ENCODE peak calls at places on chromosomes 13 and 19, in five cellular contexts. One of them, this sample, is unnamed. For H3K4me1, the result is how much of the 10 kb centered on the place peaks cover.

GRCh38 chr19:45506246-45506990 is 861 bp upstream of the VASP start:
- DNase-seq in RWPE2: peak
- DNase-seq in A549: peak
- DNase-seq in tibial artery: peak
- DNase-seq in PC-9: peak
- DNase-seq in this sample: peak

GRCh38 chr19:55283548-55284393 is at the start of gene BRSK1:
- DNase-seq in tibial artery: no peak
- DNase-seq in RWPE2: peak
- DNase-seq in A549: peak
- DNase-seq in PC-9: peak
- DNase-seq in this sample: no peak

GRCh38 chr13:76812206-76812882 is 73.9 kb downstream of the KCTD12 start:
- DNase-seq in PC-9: no peak
- DNase-seq in A549: no peak
- DNase-seq in tibial artery: peak
- DNase-seq in RWPE2: no peak
- DNase-seq in this sample: no peak

GRCh38 chr19:8367327-8368001 is 3.5 kb downstream of the ANGPTL4 start:
- DNase-seq in tibial artery: peak
- DNase-seq in RWPE2: peak
- DNase-seq in PC-9: peak
- DNase-seq in A549: peak
- DNase-seq in this sample: no peak

GRCh38 chr19:21587117-21587461 is 81.7 kb downstream of the ZNF429 start:
- DNase-seq in tibial artery: no peak
- DNase-seq in RWPE2: no peak
- DNase-seq in A549: no peak
- DNase-seq in PC-9: no peak
- DNase-seq in this sample: no peak

GRCh38 chr13:98390086-98390697 is 186.7 kb downstream of the STK24 start:
- DNase-seq in PC-9: no peak
- DNase-seq in A549: no peak
- DNase-seq in RWPE2: no peak
- DNase-seq in tibial artery: no peak
- DNase-seq in this sample: no peak

GRCh38 chr13:33285420-33286124 is at the start of gene STARD13:
- DNase-seq in tibial artery: peak
- DNase-seq in A549: peak
- DNase-seq in RWPE2: peak
- DNase-seq in PC-9: peak
- DNase-seq in this sample: peak

GRCh38 chr13:84263354-84264069 is 381.2 kb upstream of the SLITRK1 start:
- DNase-seq in tibial artery: no peak
- DNase-seq in PC-9: no peak
- DNase-seq in RWPE2: no peak
- DNase-seq in A549: no peak
- DNase-seq in this sample: no peak

GRCh38 chr19:40271706-40272105 is 13.4 kb downstream of the AKT2 start:
- DNase-seq in RWPE2: no peak
- DNase-seq in PC-9: no peak
- DNase-seq in A549: no peak
- DNase-seq in tibial artery: no peak
- DNase-seq in this sample: no peak

GRCh38 chr19:14475251-14476073 is at the start of gene PTGER1:
- DNase-seq in RWPE2: peak
- DNase-seq in PC-9: peak
- DNase-seq in A549: peak
- DNase-seq in tibial artery: no peak
- DNase-seq in this sample: no peak

GRCh38 chr19:14310055-14310454 is 71.2 kb upstream of the ADGRE5 start:
- DNase-seq in RWPE2: no peak
- DNase-seq in A549: no peak
- DNase-seq in PC-9: no peak
- DNase-seq in tibial artery: no peak
- DNase-seq in this sample: no peak

GRCh38 chr19:11578342-11579142 is 1.1 kb upstream of the ACP5 start:
- DNase-seq in PC-9: peak
- DNase-seq in RWPE2: no peak
- DNase-seq in tibial artery: peak
- DNase-seq in A549: no peak
- DNase-seq in this sample: no peak

GRCh38 chr13:112725346-112726017 is 35.6 kb downstream of the ATP11A start:
- DNase-seq in tibial artery: no peak
- DNase-seq in RWPE2: no peak
- DNase-seq in A549: peak
- DNase-seq in PC-9: peak
- DNase-seq in this sample: no peak

GRCh38 chr19:11505032-11505503 is 571 bp downstream of the ZNF653 start:
- DNase-seq in tibial artery: peak
- DNase-seq in PC-9: peak
- DNase-seq in RWPE2: peak
- DNase-seq in A549: peak
- DNase-seq in this sample: peak

GRCh38 chr13:29482504-29482903 is 113.0 kb downstream of the SLC7A1 start:
- DNase-seq in PC-9: no peak
- DNase-seq in tibial artery: no peak
- DNase-seq in A549: no peak
- DNase-seq in RWPE2: no peak
- DNase-seq in this sample: no peak

GRCh38 chr13:25775986-25776385 is 275.8 kb downstream of the SHISA2 start:
- DNase-seq in tibial artery: no peak
- DNase-seq in RWPE2: no peak
- DNase-seq in A549: no peak
- DNase-seq in PC-9: no peak
- DNase-seq in this sample: no peak

GRCh38 chr19:15466851-15467733 is 2.7 kb upstream of the RASAL3 start:
- DNase-seq in A549: peak
- DNase-seq in RWPE2: no peak
- DNase-seq in tibial artery: no peak
- DNase-seq in PC-9: no peak
- DNase-seq in this sample: no peak

GRCh38 chr13:113490496-113491417 is at the start of gene DCUN1D2:
- DNase-seq in RWPE2: peak
- DNase-seq in A549: peak
- DNase-seq in PC-9: peak
- DNase-seq in tibial artery: peak
- DNase-seq in this sample: peak

GRCh38 chr19:17468302-17469091 is 1.8 kb upstream of the SLC27A1 start:
- DNase-seq in A549: no peak
- DNase-seq in PC-9: no peak
- DNase-seq in tibial artery: peak
- DNase-seq in RWPE2: no peak
- DNase-seq in this sample: no peak

GRCh38 chr19:4297901-4298771 is 4.1 kb downstream of the TMIGD2 start:
- DNase-seq in tibial artery: no peak
- DNase-seq in A549: no peak
- DNase-seq in PC-9: no peak
- DNase-seq in RWPE2: no peak
- DNase-seq in this sample: no peak

GRCh38 chr13:19607523-19608078 is 25.9 kb upstream of the MPHOSPH8 start:
- DNase-seq in tibial artery: no peak
- DNase-seq in A549: no peak
- DNase-seq in RWPE2: no peak
- DNase-seq in PC-9: peak
- DNase-seq in this sample: no peak

GRCh38 chr13:30744056-30744684 is 8.8 kb downstream of the ALOX5AP start:
- DNase-seq in A549: peak
- DNase-seq in PC-9: peak
- DNase-seq in tibial artery: no peak
- DNase-seq in RWPE2: no peak
- DNase-seq in this sample: no peak

GRCh38 chr19:42362342-42362741 is 27.8 kb downstream of the CNFN start:
- DNase-seq in PC-9: no peak
- DNase-seq in RWPE2: no peak
- DNase-seq in tibial artery: no peak
- DNase-seq in A549: no peak
- DNase-seq in this sample: no peak

GRCh38 chr13:22936228-22936627 is 244.6 kb upstream of the SGCG start:
- DNase-seq in RWPE2: no peak
- DNase-seq in tibial artery: no peak
- DNase-seq in A549: no peak
- DNase-seq in PC-9: no peak
- DNase-seq in this sample: no peak

GRCh38 chr19:55418185-55418584 is 10.6 kb upstream of the UBE2S start:
- DNase-seq in A549: peak
- DNase-seq in tibial artery: no peak
- DNase-seq in RWPE2: no peak
- DNase-seq in PC-9: peak
- DNase-seq in this sample: no peak

GRCh38 chr13:74193391-74193790 is 59.2 kb upstream of the KLF12 start:
- DNase-seq in tibial artery: no peak
- DNase-seq in RWPE2: no peak
- DNase-seq in PC-9: no peak
- DNase-seq in A549: no peak
- DNase-seq in this sample: no peak

GRCh38 chr19:9353011-9353410 is 9.8 kb upstream of the ZNF177 start:
- DNase-seq in PC-9: no peak
- DNase-seq in RWPE2: no peak
- DNase-seq in tibial artery: no peak
- DNase-seq in A549: no peak
- DNase-seq in this sample: no peak

GRCh38 chr19:46718934-46719551 is 2.1 kb upstream of the PRKD2 start:
- DNase-seq in PC-9: no peak
- DNase-seq in RWPE2: peak
- DNase-seq in tibial artery: no peak
- DNase-seq in A549: no peak
- DNase-seq in this sample: no peak
- H3K4me1 ChIP-seq in PC-9: under half
- H3K4me1 ChIP-seq in RWPE2: under half
- H3K4me1 ChIP-seq in tibial artery: under half
- H3K4me1 ChIP-seq in A549: under half
- H3K4me1 ChIP-seq in this sample: under half

GRCh38 chr13:20801704-20802103 is 27.9 kb upstream of the EEF1AKMT1 start:
- DNase-seq in PC-9: no peak
- DNase-seq in RWPE2: no peak
- DNase-seq in A549: no peak
- DNase-seq in tibial artery: no peak
- DNase-seq in this sample: no peak
- H3K27ac ChIP-seq in PC-9: no peak
- H3K27ac ChIP-seq in RWPE2: no peak
- H3K27ac ChIP-seq in A549: no peak
- H3K27ac ChIP-seq in tibial artery: no peak
- H3K27ac ChIP-seq in this sample: no peak

DNA sequence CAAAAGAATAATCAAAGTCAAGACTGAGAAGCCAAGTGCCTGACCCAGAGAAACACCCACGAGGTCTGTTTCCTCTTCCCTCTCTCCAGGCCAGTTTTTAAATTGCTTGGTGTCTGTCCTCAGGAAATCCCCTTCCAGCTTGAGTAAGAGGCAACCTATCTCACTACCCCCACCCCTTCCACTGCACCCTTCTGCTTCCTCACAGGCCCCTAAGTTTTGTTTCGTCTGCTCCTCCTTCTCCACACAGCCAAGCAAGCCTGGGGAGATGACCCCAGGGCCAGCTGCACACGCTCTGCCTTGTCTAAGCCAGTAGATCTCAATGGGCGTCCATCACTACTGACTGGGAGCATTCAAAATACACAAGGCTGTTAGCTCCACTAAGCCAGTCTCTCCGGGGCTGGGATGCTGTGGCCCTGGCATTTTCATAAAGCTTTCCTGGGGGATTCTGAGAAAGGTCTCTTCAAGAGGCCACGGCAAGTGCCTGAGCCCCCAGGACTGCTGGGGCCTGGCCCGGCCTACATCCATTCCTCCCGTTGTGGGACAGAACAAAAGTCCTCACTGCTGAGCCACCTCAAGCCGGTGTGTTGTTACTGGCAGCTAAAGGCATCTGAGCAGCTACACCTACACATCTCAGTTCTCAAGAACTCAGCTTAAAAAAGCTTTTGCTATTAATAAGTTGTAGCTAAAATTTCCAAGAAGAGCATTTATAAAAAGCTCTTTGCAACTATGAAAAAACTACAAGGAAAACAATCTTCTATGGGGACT is 14.9 kb upstream of the IL4I1 start:
- DNase-seq in A549: no peak
- DNase-seq in tibial artery: no peak
- DNase-seq in RWPE2: no peak
- DNase-seq in PC-9: no peak
- DNase-seq in this sample: no peak
- H3K4me1 ChIP-seq in A549: under half
- H3K4me1 ChIP-seq in tibial artery: under half
- H3K4me1 ChIP-seq in RWPE2: under half
- H3K4me1 ChIP-seq in PC-9: under half
- H3K4me1 ChIP-seq in this sample: under half

DNA sequence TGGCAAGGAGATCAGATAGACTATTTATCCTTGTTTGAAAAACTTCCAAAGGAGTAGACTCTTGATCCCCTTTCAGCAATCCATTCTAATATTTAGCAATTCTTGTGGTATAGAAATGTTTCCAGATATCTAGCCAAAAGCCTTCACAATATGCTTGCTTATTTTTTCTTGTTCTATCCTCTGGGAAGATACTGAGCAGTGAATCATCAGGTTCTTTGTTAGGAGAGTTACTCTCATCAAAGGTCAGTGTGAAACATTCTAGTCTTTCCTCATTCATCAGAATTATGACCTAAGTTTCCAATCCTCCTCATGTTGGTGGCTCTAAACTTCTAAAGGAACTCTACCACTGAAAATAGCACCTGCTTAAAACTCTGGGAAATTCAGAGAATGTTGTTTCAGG is 3.9 kb downstream of the GPC6 start:
- DNase-seq in tibial artery: no peak
- DNase-seq in A549: no peak
- DNase-seq in PC-9: no peak
- DNase-seq in RWPE2: no peak
- DNase-seq in this sample: no peak
- H3K27ac ChIP-seq in tibial artery: peak
- H3K27ac ChIP-seq in A549: peak
- H3K27ac ChIP-seq in PC-9: peak
- H3K27ac ChIP-seq in RWPE2: peak
- H3K27ac ChIP-seq in this sample: no peak

DNA sequence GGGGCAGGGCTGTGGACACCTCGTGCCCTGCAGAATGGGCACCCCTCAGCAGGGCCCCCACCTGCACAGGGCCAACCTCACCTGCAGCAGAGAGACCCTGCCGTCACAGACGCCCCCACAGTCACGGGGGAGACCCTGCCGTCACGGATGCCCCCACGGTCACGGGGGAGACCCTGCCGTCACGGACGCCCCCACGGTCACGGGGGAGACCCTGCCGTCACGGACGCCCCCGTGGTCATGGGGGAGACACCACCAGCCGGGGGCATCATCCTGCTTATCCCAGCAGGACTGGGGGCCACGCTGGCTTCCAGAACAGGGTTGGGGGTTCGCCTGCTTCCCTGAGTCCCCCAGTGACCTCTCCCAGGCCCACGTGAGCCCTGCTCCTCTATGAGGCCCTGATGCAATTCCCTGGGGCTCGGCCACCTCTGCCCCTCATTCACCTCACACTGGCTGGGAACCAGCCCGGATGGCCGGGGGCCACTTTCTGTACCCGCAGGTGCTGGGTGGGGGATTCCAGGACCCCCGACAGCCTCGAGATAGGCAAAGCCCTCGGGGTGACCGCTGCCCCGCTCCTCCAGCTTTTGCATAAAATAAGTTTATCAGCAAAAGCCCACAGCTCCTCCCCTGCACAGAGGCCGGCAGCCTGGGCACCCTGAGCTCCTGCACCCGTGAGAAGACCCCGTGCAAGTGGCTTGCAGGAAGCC is 23.6 kb downstream of the SBNO2 start:
- DNase-seq in A549: no peak
- DNase-seq in PC-9: no peak
- DNase-seq in RWPE2: no peak
- DNase-seq in tibial artery: no peak
- DNase-seq in this sample: no peak
- H3K4me1 ChIP-seq in A549: under half
- H3K4me1 ChIP-seq in PC-9: under half
- H3K4me1 ChIP-seq in RWPE2: under half
- H3K4me1 ChIP-seq in tibial artery: under half
- H3K4me1 ChIP-seq in this sample: under half